ENCODE peak calls at places on chromosomes 11 and 22, in six cellular contexts. S is T-helper 9 cell, F is Right ventricle myocardium superior, E is ovary, H is HepG2, N is epithelial cell of prostate. P is an unnamed sample.

GRCh38 chr11:92384807-92385206 is 160.2 kb downstream of the FAT3 start:
- DNase-seq in S (no peak), F (no peak), E (no peak), H (no peak), N (no peak), P (no peak)

GRCh38 chr22:38657248-38657909 is 941 bp downstream of the CBY1 start:
- DNase-seq in S (peak; percentile 5), E (no peak), F (no peak), N (no peak), H (peak; percentile 13), P (peak; percentile 15)

GRCh38 chr11:32947985-32948384 is 55.4 kb downstream of the QSER1 start:
- DNase-seq in E (no peak), H (no peak), N (no peak), F (no peak), S (no peak), P (no peak)

GRCh38 chr11:69944146-69944795 is 125.1 kb upstream of the FGF3 start:
- DNase-seq in H (no peak), N (no peak), S (no peak), F (peak; percentile 28), E (no peak), P (no peak)

GRCh38 chr11:125062196-125062930 is 742 bp upstream of the SLC37A2 start:
- DNase-seq in E (no peak), F (no peak), S (no peak), N (no peak), H (no peak), P (no peak)

GRCh38 chr11:132258865-132259264 is 888.5 kb downstream of the NTM start:
- DNase-seq in H (no peak), N (peak; percentile 8), S (no peak), E (no peak), F (no peak), P (no peak)

GRCh38 chr11:31943056-31943780 is 132.1 kb upstream of the PAX6 start:
- DNase-seq in N (no peak), H (no peak), S (no peak), F (no peak), E (no peak), P (no peak)

GRCh38 chr22:38437416-38437815 is 17.6 kb downstream of the KCNJ4 start:
- DNase-seq in S (no peak), F (no peak), N (no peak), E (no peak), H (peak; percentile 38), P (no peak)

GRCh38 chr11:63504054-63504453 is 1.8 kb upstream of the LGALS12 start:
- DNase-seq in F (no peak), H (no peak), E (no peak), N (no peak), S (no peak), P (no peak)

GRCh38 chr11:91984033-91984568 is 240.5 kb upstream of the FAT3 start:
- DNase-seq in E (no peak), N (no peak), S (no peak), H (no peak), F (no peak), P (no peak)

GRCh38 chr22:27381552-27381951 is 420.0 kb downstream of the MN1 start:
- DNase-seq in E (no peak), N (no peak), F (no peak), H (no peak), S (no peak), P (no peak)

GRCh38 chr11:120217941-120218694 is 7.3 kb downstream of the OAF start:
- DNase-seq in E (no peak), F (no peak), H (peak; percentile 81), S (no peak), N (no peak), P (no peak)

GRCh38 chr11:64368673-64369074 is 9.7 kb downstream of the RPS6KA4 start:
- DNase-seq in S (no peak), F (no peak), N (no peak), E (no peak), H (no peak), P (no peak)

GRCh38 chr22:36220457-36220921 is 18.8 kb downstream of the APOL2 start:
- DNase-seq in E (no peak), S (no peak), F (peak; percentile 26), N (peak; percentile 27), H (no peak), P (no peak)